ENCODE peak calls at places on chromosomes 6 and 20, in seven cellular contexts. I is activated T-cell treated with anti-CD3 and anti-CD28 coated beads for 1 hour; K is Jurkat, Clone E6-1; U is endothelial cell; S is heart left ventricle; G is memory B cell; B is endodermal cell. Q is an unnamed sample.

GRCh38 chr6:28941681-28942448 is 18.1 kb upstream of the TRIM27 start:
- DNase-seq in I (no peak), K (no peak), U (peak; percentile 62), S (no peak), G (peak; percentile 58), B (no peak), Q (no peak)

GRCh38 chr20:61639200-61639599 is 387.1 kb downstream of the CDH4 start:
- DNase-seq in I (no peak), K (no peak), U (no peak), S (no peak), G (no peak), B (no peak), Q (no peak)

GRCh38 chr6:124927806-124928205 is 34.4 kb upstream of the RNF217 start:
- DNase-seq in I (no peak), K (no peak), U (no peak), S (no peak), G (no peak), B (no peak), Q (no peak)

GRCh38 chr20:37345339-37346231 is at the start of gene SRC:
- DNase-seq in I (peak; percentile 19), K (no peak), U (peak; percentile 58), S (peak; percentile 91), G (peak; percentile 20), B (peak; percentile 91), Q (peak; percentile 81)

GRCh38 chr20:32569380-32570305 is 15.5 kb downstream of the NOL4L start:
- DNase-seq in I (no peak), K (no peak), U (no peak), S (peak; percentile 47), G (no peak), B (peak; percentile 61), Q (no peak)

GRCh38 chr20:17391108-17391771 is 139.9 kb downstream of the BFSP1 start:
- DNase-seq in I (no peak), K (no peak), U (no peak), S (no peak), G (no peak), B (no peak), Q (no peak)

GRCh38 chr6:158496700-158497099 is 63.2 kb upstream of the TMEM181 start:
- DNase-seq in I (no peak), K (no peak), U (no peak), S (no peak), G (no peak), B (peak; percentile 72), Q (peak; percentile 18)

GRCh38 chr20:3814928-3815495 is 5.3 kb upstream of the AP5S1 start:
- DNase-seq in I (no peak), K (no peak), U (no peak), S (no peak), G (no peak), B (no peak), Q (no peak)

GRCh38 chr6:54419885-54420284 is 111.6 kb downstream of the TINAG start:
- DNase-seq in I (no peak), K (no peak), U (no peak), S (no peak), G (no peak), B (no peak), Q (no peak)

GRCh38 chr6:342832-343179 is 48.7 kb upstream of the IRF4 start:
- DNase-seq in I (no peak), K (no peak), U (no peak), S (no peak), G (no peak), B (no peak), Q (no peak)

GRCh38 chr6:104943781-104944180 is 13.1 kb upstream of the LIN28B start:
- DNase-seq in I (no peak), K (no peak), U (peak; percentile 50), S (no peak), G (no peak), B (no peak), Q (no peak)

GRCh38 chr6:145704153-145704781 is 31.1 kb downstream of the EPM2A start:
- DNase-seq in I (no peak), K (no peak), U (no peak), S (no peak), G (no peak), B (no peak), Q (no peak)

GRCh38 chr6:69719602-69720193 is 77.1 kb downstream of the LMBRD1 start:
- DNase-seq in I (no peak), K (peak; percentile 10), U (no peak), S (no peak), G (no peak), B (peak; percentile 48), Q (peak; percentile 45)

GRCh38 chr6:136728976-136729515 is 63.2 kb downstream of the MAP3K5 start:
- DNase-seq in I (no peak), K (no peak), U (no peak), S (no peak), G (no peak), B (no peak), Q (no peak)

GRCh38 chr6:34630040-34630439 is 66.5 kb downstream of the ILRUN start:
- DNase-seq in I (no peak), K (no peak), U (no peak), S (no peak), G (no peak), B (no peak), Q (no peak)